ENCODE peak calls at places on chromosomes 2 and 18, in five cellular contexts. One of them, this sample, is unnamed.

GRCh38 chr2:27428213-27428977 is at the start of gene NRBP1:
- DNase-seq in activated T-helper 1 cell treated with Interleukin-2 at 50 U/mL for 16 hours: peak
- DNase-seq in NCI-H1436 treated with DMSO at 0.1 percent for 48 hours: no peak
- DNase-seq in left cardiac atrium: peak
- DNase-seq in renal cortical epithelial cell: peak
- DNase-seq in this sample: peak

GRCh38 chr2:69985684-69986083 is 24.3 kb upstream of the ASPRV1 start:
- DNase-seq in left cardiac atrium: peak
- DNase-seq in NCI-H1436 treated with DMSO at 0.1 percent for 48 hours: no peak
- DNase-seq in renal cortical epithelial cell: no peak
- DNase-seq in activated T-helper 1 cell treated with Interleukin-2 at 50 U/mL for 16 hours: no peak
- DNase-seq in this sample: no peak

GRCh38 chr2:54176577-54176976 is 61.2 kb downstream of the ACYP2 start:
- DNase-seq in NCI-H1436 treated with DMSO at 0.1 percent for 48 hours: peak
- DNase-seq in activated T-helper 1 cell treated with Interleukin-2 at 50 U/mL for 16 hours: no peak
- DNase-seq in renal cortical epithelial cell: peak
- DNase-seq in left cardiac atrium: peak
- DNase-seq in this sample: no peak

GRCh38 chr2:79860233-79861058 is 347.6 kb downstream of the CTNNA2 start:
- DNase-seq in activated T-helper 1 cell treated with Interleukin-2 at 50 U/mL for 16 hours: no peak
- DNase-seq in left cardiac atrium: no peak
- DNase-seq in NCI-H1436 treated with DMSO at 0.1 percent for 48 hours: no peak
- DNase-seq in renal cortical epithelial cell: peak
- DNase-seq in this sample: no peak

GRCh38 chr2:144890828-144891227 is 370.9 kb upstream of the ZEB2 start:
- DNase-seq in left cardiac atrium: no peak
- DNase-seq in activated T-helper 1 cell treated with Interleukin-2 at 50 U/mL for 16 hours: no peak
- DNase-seq in NCI-H1436 treated with DMSO at 0.1 percent for 48 hours: peak
- DNase-seq in renal cortical epithelial cell: peak
- DNase-seq in this sample: no peak

GRCh38 chr2:151410485-151410833 is 757 bp downstream of the RIF1 start:
- DNase-seq in renal cortical epithelial cell: peak
- DNase-seq in activated T-helper 1 cell treated with Interleukin-2 at 50 U/mL for 16 hours: peak
- DNase-seq in left cardiac atrium: no peak
- DNase-seq in NCI-H1436 treated with DMSO at 0.1 percent for 48 hours: no peak
- DNase-seq in this sample: no peak

GRCh38 chr18:7452331-7452730 is 114.8 kb upstream of the PTPRM start:
- DNase-seq in left cardiac atrium: peak
- DNase-seq in renal cortical epithelial cell: peak
- DNase-seq in activated T-helper 1 cell treated with Interleukin-2 at 50 U/mL for 16 hours: no peak
- DNase-seq in NCI-H1436 treated with DMSO at 0.1 percent for 48 hours: no peak
- DNase-seq in this sample: no peak

GRCh38 chr18:76356666-76357065 is 138.4 kb downstream of the ZNF516 start:
- DNase-seq in renal cortical epithelial cell: no peak
- DNase-seq in left cardiac atrium: no peak
- DNase-seq in NCI-H1436 treated with DMSO at 0.1 percent for 48 hours: no peak
- DNase-seq in activated T-helper 1 cell treated with Interleukin-2 at 50 U/mL for 16 hours: no peak
- DNase-seq in this sample: no peak

GRCh38 chr2:195318440-195319111 is 338.4 kb upstream of the SLC39A10 start:
- DNase-seq in NCI-H1436 treated with DMSO at 0.1 percent for 48 hours: no peak
- DNase-seq in renal cortical epithelial cell: peak
- DNase-seq in left cardiac atrium: no peak
- DNase-seq in activated T-helper 1 cell treated with Interleukin-2 at 50 U/mL for 16 hours: no peak
- DNase-seq in this sample: no peak

GRCh38 chr18:7021994-7022840 is 95.4 kb downstream of the LAMA1 start:
- DNase-seq in activated T-helper 1 cell treated with Interleukin-2 at 50 U/mL for 16 hours: no peak
- DNase-seq in left cardiac atrium: no peak
- DNase-seq in NCI-H1436 treated with DMSO at 0.1 percent for 48 hours: no peak
- DNase-seq in renal cortical epithelial cell: peak
- DNase-seq in this sample: peak

GRCh38 chr2:96907405-96908041 is 37.6 kb upstream of the SEMA4C start:
- DNase-seq in left cardiac atrium: peak
- DNase-seq in activated T-helper 1 cell treated with Interleukin-2 at 50 U/mL for 16 hours: no peak
- DNase-seq in NCI-H1436 treated with DMSO at 0.1 percent for 48 hours: no peak
- DNase-seq in renal cortical epithelial cell: peak
- DNase-seq in this sample: peak

This sample was measured in DMS79.